ENCODE peak calls at places on chromosomes 2 and 18, in five cellular contexts. O is transverse colon, D is endothelial cell, B is AG04449, T is BJ. H is an unnamed sample.

GRCh38 chr18:7950380-7951143 is 383.4 kb downstream of the PTPRM start:
- DNase-seq in O (no peak), D (no peak), B (no peak), T (no peak), H (no peak)

GRCh38 chr2:75025633-75026380 is 67.4 kb downstream of the POLE4 start:
- DNase-seq in O (no peak), D (no peak), B (no peak), T (no peak), H (no peak)

GRCh38 chr2:202104286-202104870 is 31.3 kb downstream of the KIAA2012 start:
- DNase-seq in O (peak; percentile 57), D (peak; percentile 48), B (no peak), T (no peak), H (peak; percentile 86)

GRCh38 chr2:131009713-131010475 is 83.4 kb downstream of the FAM168B start:
- DNase-seq in O (no peak), D (no peak), B (no peak), T (no peak), H (no peak)

GRCh38 chr2:109399061-109399460 is 214.7 kb downstream of the SEPTIN10 start:
- DNase-seq in O (no peak), D (no peak), B (no peak), T (no peak), H (no peak)

GRCh38 chr2:48414980-48415764 is 114.8 kb upstream of the STON1 start:
- DNase-seq in O (no peak), D (no peak), B (no peak), T (no peak), H (no peak)

GRCh38 chr2:13193900-13194299 is 477.2 kb downstream of the TRIB2 start:
- DNase-seq in O (no peak), D (peak; percentile 7), B (no peak), T (no peak), H (peak; percentile 68)

GRCh38 chr2:190121971-190122370 is 59.4 kb upstream of the MSTN start:
- DNase-seq in O (no peak), D (no peak), B (no peak), T (no peak), H (peak; percentile 41)

GRCh38 chr2:15633043-15633970 is 41.6 kb downstream of the DDX1 start:
- DNase-seq in O (no peak), D (no peak), B (no peak), T (no peak), H (no peak)

GRCh38 chr18:23176701-23177432 is 41.6 kb downstream of the CABLES1 start:
- DNase-seq in O (no peak), D (no peak), B (no peak), T (no peak), H (no peak)

GRCh38 chr2:216792222-216793001 is 67.5 kb downstream of the TNP1 start:
- DNase-seq in O (no peak), D (no peak), B (no peak), T (peak; percentile 82), H (peak; percentile 31)

GRCh38 chr2:174836345-174836999 is 72.2 kb upstream of the CHRNA1 start:
- DNase-seq in O (no peak), D (no peak), B (peak; percentile 91), T (peak; percentile 67), H (no peak)

GRCh38 chr2:866887-867286 is 83.8 kb upstream of the SNTG2 start:
- DNase-seq in O (no peak), D (no peak), B (no peak), T (no peak), H (no peak)

GRCh38 chr2:23280401-23280800 is 104.6 kb upstream of the KLHL29 start:
- DNase-seq in O (no peak), D (no peak), B (no peak), T (no peak), H (no peak)

GRCh38 chr18:47758000-47758399 is 172.5 kb downstream of the SMAD2 start:
- DNase-seq in O (no peak), D (no peak), B (no peak), T (no peak), H (peak; percentile 27)

GRCh38 chr18:3857544-3857943 is 407.6 kb downstream of the TGIF1 start:
- DNase-seq in O (no peak), D (no peak), B (no peak), T (no peak), H (no peak)

GRCh38 chr18:7789853-7790552 is 222.9 kb downstream of the PTPRM start:
- DNase-seq in O (no peak), D (peak; percentile 33), B (no peak), T (no peak), H (peak; percentile 84)

GRCh38 chr2:163736433-163737168 is 793 bp upstream of the FIGN start:
- DNase-seq in O (peak; percentile 9), D (peak; percentile 74), B (no peak), T (no peak), H (peak; percentile 93)

GRCh38 chr2:498493-499178 is 178.6 kb downstream of the TMEM18 start:
- DNase-seq in O (no peak), D (no peak), B (no peak), T (no peak), H (no peak)

GRCh38 chr2:78979380-78980238 is 45.9 kb upstream of the REG3G start:
- DNase-seq in O (peak; percentile 24), D (peak; percentile 81), B (no peak), T (no peak), H (peak; percentile 86)

GRCh38 chr2:231339318-231339717 is 56.2 kb upstream of the B3GNT7 start:
- DNase-seq in O (no peak), D (no peak), B (no peak), T (no peak), H (no peak)

GRCh38 chr2:64889803-64890202 is 99.4 kb upstream of the SLC1A4 start:
- DNase-seq in O (no peak), D (no peak), B (no peak), T (no peak), H (no peak)

GRCh38 chr2:140580799-140581198 is 1550.0 kb downstream of the LRP1B start:
- DNase-seq in O (no peak), D (no peak), B (no peak), T (no peak), H (no peak)